ENCODE peak calls at places on chromosomes 3 and 15, in eight cellular contexts. One of them, this sample, is unnamed.
A peak's percentile ranks its signal among the peaks of the same experiment; 100 is the strongest.

GRCh38 chr3:50205719-50206276 is 727 bp downstream of the SLC38A3 start:
- DNase-seq in suprapubic skin: no peak
- DNase-seq in stomach: peak; percentile 57
- DNase-seq in K562: peak; percentile 67
- DNase-seq in transverse colon: peak; percentile 26
- DNase-seq in HepG2: peak; percentile 73
- DNase-seq in breast epithelium: peak; percentile 36
- DNase-seq in endothelial cell of umbilical vein: peak; percentile 20
- DNase-seq in this sample: peak; percentile 32

GRCh38 chr15:73936181-73936580 is 9.9 kb downstream of the LOXL1 start:
- DNase-seq in suprapubic skin: no peak
- DNase-seq in stomach: no peak
- DNase-seq in K562: no peak
- DNase-seq in transverse colon: no peak
- DNase-seq in HepG2: no peak
- DNase-seq in breast epithelium: no peak
- DNase-seq in endothelial cell of umbilical vein: no peak
- DNase-seq in this sample: no peak

GRCh38 chr3:157958471-157958870 is 147.7 kb downstream of the SHOX2 start:
- DNase-seq in suprapubic skin: no peak
- DNase-seq in stomach: no peak
- DNase-seq in K562: no peak
- DNase-seq in transverse colon: no peak
- DNase-seq in HepG2: no peak
- DNase-seq in breast epithelium: no peak
- DNase-seq in endothelial cell of umbilical vein: no peak
- DNase-seq in this sample: no peak

GRCh38 chr15:25170113-25170731 is 215.4 kb downstream of the SNRPN start:
- DNase-seq in suprapubic skin: peak; percentile 27
- DNase-seq in stomach: peak; percentile 13
- DNase-seq in K562: no peak
- DNase-seq in transverse colon: no peak
- DNase-seq in HepG2: no peak
- DNase-seq in breast epithelium: peak; percentile 8
- DNase-seq in endothelial cell of umbilical vein: no peak
- DNase-seq in this sample: peak; percentile 2

GRCh38 chr3:126191246-126191645 is 10.9 kb upstream of the ALDH1L1 start:
- DNase-seq in suprapubic skin: no peak
- DNase-seq in stomach: no peak
- DNase-seq in K562: no peak
- DNase-seq in transverse colon: no peak
- DNase-seq in HepG2: no peak
- DNase-seq in breast epithelium: no peak
- DNase-seq in endothelial cell of umbilical vein: no peak
- DNase-seq in this sample: no peak

GRCh38 chr3:160950542-160950941 is 154.6 kb downstream of the B3GALNT1 start:
- DNase-seq in suprapubic skin: no peak
- DNase-seq in stomach: no peak
- DNase-seq in K562: no peak
- DNase-seq in transverse colon: no peak
- DNase-seq in HepG2: no peak
- DNase-seq in breast epithelium: no peak
- DNase-seq in endothelial cell of umbilical vein: no peak
- DNase-seq in this sample: no peak

GRCh38 chr3:65305836-65306235 is 618.0 kb upstream of the ADAMTS9 start:
- DNase-seq in suprapubic skin: no peak
- DNase-seq in stomach: no peak
- DNase-seq in K562: no peak
- DNase-seq in transverse colon: no peak
- DNase-seq in HepG2: no peak
- DNase-seq in breast epithelium: no peak
- DNase-seq in endothelial cell of umbilical vein: no peak
- DNase-seq in this sample: no peak

GRCh38 chr15:38197553-38197952 is 55.1 kb upstream of the SPRED1 start:
- DNase-seq in suprapubic skin: no peak
- DNase-seq in stomach: no peak
- DNase-seq in K562: no peak
- DNase-seq in transverse colon: no peak
- DNase-seq in HepG2: peak; percentile 26
- DNase-seq in breast epithelium: no peak
- DNase-seq in endothelial cell of umbilical vein: no peak
- DNase-seq in this sample: no peak

GRCh38 chr3:60636846-60637245 is 614.4 kb downstream of the FHIT start:
- DNase-seq in suprapubic skin: no peak
- DNase-seq in stomach: no peak
- DNase-seq in K562: no peak
- DNase-seq in transverse colon: no peak
- DNase-seq in HepG2: no peak
- DNase-seq in breast epithelium: no peak
- DNase-seq in endothelial cell of umbilical vein: no peak
- DNase-seq in this sample: no peak

DNA sequence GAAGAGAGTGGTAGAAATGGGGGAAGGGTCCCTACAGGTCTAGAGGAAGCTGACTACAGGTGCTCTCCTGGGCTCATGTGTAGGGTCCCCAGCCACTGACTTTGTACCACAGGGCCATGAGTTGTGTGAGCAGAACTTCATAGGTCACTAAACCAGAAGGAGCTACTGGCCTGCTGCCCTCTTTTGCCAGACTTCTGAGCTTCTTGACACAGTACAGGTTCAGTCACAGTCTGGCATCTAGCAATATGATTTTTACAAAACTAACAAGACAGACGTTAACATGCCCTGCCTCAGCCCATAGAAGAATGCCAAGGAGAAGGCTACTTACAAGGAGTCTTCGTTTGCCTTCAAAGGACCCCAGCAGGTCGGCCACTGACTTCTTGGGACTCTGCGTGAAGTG is 3.2 kb downstream of the CCDC80 start:
- DNase-seq in suprapubic skin: no peak
- DNase-seq in stomach: no peak
- DNase-seq in K562: no peak
- DNase-seq in transverse colon: no peak
- DNase-seq in HepG2: no peak
- DNase-seq in breast epithelium: no peak
- DNase-seq in endothelial cell of umbilical vein: no peak
- DNase-seq in this sample: no peak
- TF ChIP-seq POLR2AphosphoS5 in suprapubic skin: no peak
- TF ChIP-seq POLR2AphosphoS5 in stomach: no peak
- TF ChIP-seq POLR2AphosphoS5 in K562: no peak
- TF ChIP-seq POLR2AphosphoS5 in transverse colon: peak; percentile 25
- TF ChIP-seq POLR2AphosphoS5 in HepG2: no peak
- TF ChIP-seq POLR2AphosphoS5 in breast epithelium: no peak
- TF ChIP-seq POLR2AphosphoS5 in endothelial cell of umbilical vein: no peak
- TF ChIP-seq POLR2AphosphoS5 in this sample: no peak

DNA sequence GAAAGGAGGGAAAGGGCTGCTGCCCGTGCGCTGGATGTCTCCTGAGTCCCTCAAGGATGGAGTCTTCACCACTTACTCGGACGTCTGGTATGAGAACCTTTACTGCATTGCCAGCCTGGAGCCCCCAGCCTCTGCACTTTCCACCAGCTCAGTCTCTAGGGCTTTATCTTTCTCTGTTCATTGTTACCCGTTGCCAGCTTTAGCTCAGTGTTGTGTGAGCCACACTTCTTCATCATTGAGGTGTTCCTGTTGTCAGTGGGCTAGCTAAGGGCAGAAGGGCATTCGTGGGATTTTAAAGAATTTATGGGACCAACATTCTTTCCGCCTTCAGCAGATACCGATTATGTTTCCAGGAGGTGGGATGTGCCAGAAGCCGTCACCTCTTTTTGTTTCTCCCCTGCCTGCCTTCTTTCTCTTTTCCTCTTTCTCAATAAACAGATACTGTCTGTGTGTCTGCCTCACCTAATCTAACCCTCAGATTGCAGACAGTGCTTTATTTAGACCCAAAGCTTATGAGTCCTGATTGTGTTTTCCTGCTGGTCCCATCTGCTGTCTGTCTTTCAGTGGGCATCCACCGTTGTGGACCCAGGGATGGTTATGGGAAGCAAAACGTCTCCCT is 64.5 kb downstream of the PGPEP1L start:
- DNase-seq in suprapubic skin: no peak
- DNase-seq in stomach: no peak
- DNase-seq in K562: no peak
- DNase-seq in transverse colon: no peak
- DNase-seq in HepG2: no peak
- DNase-seq in breast epithelium: no peak
- DNase-seq in endothelial cell of umbilical vein: no peak
- DNase-seq in this sample: no peak
- H3K27ac ChIP-seq in suprapubic skin: no peak overlapping the region
- H3K27ac ChIP-seq in stomach: no peak overlapping the region
- H3K27ac ChIP-seq in K562: no peak overlapping the region
- H3K27ac ChIP-seq in transverse colon: peak overlapping the region; percentile 65
- H3K27ac ChIP-seq in HepG2: no peak overlapping the region
- H3K27ac ChIP-seq in breast epithelium: peak overlapping the region; percentile 63
- H3K27ac ChIP-seq in endothelial cell of umbilical vein: no peak overlapping the region
- H3K27ac ChIP-seq in this sample: peak overlapping the region; percentile 20

GRCh38 chr3:155744626-155745324 is at the start of gene PLCH1:
- DNase-seq in suprapubic skin: peak; percentile 74
- DNase-seq in stomach: peak; percentile 74
- DNase-seq in K562: peak; percentile 73
- DNase-seq in transverse colon: peak; percentile 81
- DNase-seq in HepG2: peak; percentile 73
- DNase-seq in breast epithelium: peak; percentile 42
- DNase-seq in endothelial cell of umbilical vein: peak; percentile 52
- DNase-seq in this sample: peak; percentile 66

GRCh38 chr3:155742339-155742980 is 2.4 kb downstream of the PLCH1 start:
- DNase-seq in suprapubic skin: no peak
- DNase-seq in stomach: no peak
- DNase-seq in K562: no peak
- DNase-seq in transverse colon: no peak
- DNase-seq in HepG2: no peak
- DNase-seq in breast epithelium: no peak
- DNase-seq in endothelial cell of umbilical vein: no peak
- DNase-seq in this sample: no peak

GRCh38 chr3:155743616-155744015 is 1.3 kb downstream of the PLCH1 start:
- DNase-seq in suprapubic skin: no peak
- DNase-seq in stomach: no peak
- DNase-seq in K562: no peak
- DNase-seq in transverse colon: no peak
- DNase-seq in HepG2: no peak
- DNase-seq in breast epithelium: no peak
- DNase-seq in endothelial cell of umbilical vein: peak; percentile 6
- DNase-seq in this sample: no peak

GRCh38 chr3:155745795-155746550 is 1.1 kb upstream of the PLCH1 start:
- DNase-seq in suprapubic skin: no peak
- DNase-seq in stomach: peak; percentile 32
- DNase-seq in K562: peak; percentile 20
- DNase-seq in transverse colon: peak; percentile 29
- DNase-seq in HepG2: peak; percentile 37
- DNase-seq in breast epithelium: no peak
- DNase-seq in endothelial cell of umbilical vein: peak; percentile 27
- DNase-seq in this sample: no peak

DNA sequence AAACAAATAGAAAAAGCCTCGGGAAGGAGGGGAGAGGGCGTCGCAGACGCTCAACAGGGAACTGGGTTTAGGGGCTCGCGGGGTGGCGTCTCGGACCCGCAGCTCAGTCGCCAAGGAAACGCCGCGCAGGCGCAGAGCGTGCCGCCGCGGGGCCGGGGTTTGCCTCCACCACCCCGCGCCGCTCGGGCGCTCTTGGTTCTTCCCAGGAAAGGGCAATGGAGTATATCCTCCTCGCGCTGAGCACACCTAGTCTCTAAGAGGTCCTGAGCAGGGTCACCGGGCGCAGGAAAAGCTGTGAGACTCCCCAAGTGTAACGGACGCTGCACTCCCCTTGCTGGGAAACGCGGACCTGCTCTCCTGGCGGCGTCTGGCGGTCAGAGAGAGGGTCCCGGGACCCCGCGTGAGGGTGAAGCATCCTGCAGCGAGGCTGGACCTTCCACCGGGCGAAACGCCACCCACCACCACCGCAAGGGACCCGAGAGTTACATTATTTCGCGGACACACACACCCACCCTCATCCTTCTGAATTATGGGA is 713 bp downstream of the PLCH1 start:
- DNase-seq in suprapubic skin: no peak
- DNase-seq in stomach: peak; percentile 71
- DNase-seq in K562: peak; percentile 79
- DNase-seq in transverse colon: peak; percentile 75
- DNase-seq in HepG2: peak; percentile 48
- DNase-seq in breast epithelium: peak; percentile 29
- DNase-seq in endothelial cell of umbilical vein: no peak
- DNase-seq in this sample: peak; percentile 36
- TF ChIP-seq POLR2A in suprapubic skin: no peak
- TF ChIP-seq POLR2A in stomach: no peak
- TF ChIP-seq POLR2A in K562: no peak
- TF ChIP-seq POLR2A in transverse colon: peak; percentile 17
- TF ChIP-seq POLR2A in HepG2: peak; percentile 47
- TF ChIP-seq POLR2A in breast epithelium: no peak
- TF ChIP-seq POLR2A in endothelial cell of umbilical vein: no peak
- TF ChIP-seq POLR2A in this sample: peak; percentile 30

DNA sequence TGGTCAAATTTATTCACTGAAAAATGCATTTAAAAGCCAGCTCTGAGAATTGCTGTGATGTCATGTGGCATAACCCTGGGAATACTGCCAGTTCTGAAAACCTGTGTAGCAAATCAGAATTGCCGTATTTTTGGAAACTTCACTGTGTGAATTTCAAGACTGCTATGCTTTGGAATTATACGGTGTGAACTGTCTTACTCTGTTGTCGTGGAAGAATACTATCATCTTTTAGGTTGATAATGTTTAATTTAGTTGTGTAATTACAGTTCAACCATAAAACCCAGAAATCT is 268.7 kb downstream of the PTPRG start:
- DNase-seq in suprapubic skin: no peak
- DNase-seq in stomach: no peak
- DNase-seq in K562: no peak
- DNase-seq in transverse colon: no peak
- DNase-seq in HepG2: no peak
- DNase-seq in breast epithelium: no peak
- DNase-seq in endothelial cell of umbilical vein: no peak
- DNase-seq in this sample: no peak
- TF ChIP-seq POLR2AphosphoS5 in suprapubic skin: no peak
- TF ChIP-seq POLR2AphosphoS5 in stomach: no peak
- TF ChIP-seq POLR2AphosphoS5 in K562: no peak
- TF ChIP-seq POLR2AphosphoS5 in transverse colon: no peak
- TF ChIP-seq POLR2AphosphoS5 in HepG2: no peak
- TF ChIP-seq POLR2AphosphoS5 in breast epithelium: no peak
- TF ChIP-seq POLR2AphosphoS5 in endothelial cell of umbilical vein: no peak
- TF ChIP-seq POLR2AphosphoS5 in this sample: no peak

DNA sequence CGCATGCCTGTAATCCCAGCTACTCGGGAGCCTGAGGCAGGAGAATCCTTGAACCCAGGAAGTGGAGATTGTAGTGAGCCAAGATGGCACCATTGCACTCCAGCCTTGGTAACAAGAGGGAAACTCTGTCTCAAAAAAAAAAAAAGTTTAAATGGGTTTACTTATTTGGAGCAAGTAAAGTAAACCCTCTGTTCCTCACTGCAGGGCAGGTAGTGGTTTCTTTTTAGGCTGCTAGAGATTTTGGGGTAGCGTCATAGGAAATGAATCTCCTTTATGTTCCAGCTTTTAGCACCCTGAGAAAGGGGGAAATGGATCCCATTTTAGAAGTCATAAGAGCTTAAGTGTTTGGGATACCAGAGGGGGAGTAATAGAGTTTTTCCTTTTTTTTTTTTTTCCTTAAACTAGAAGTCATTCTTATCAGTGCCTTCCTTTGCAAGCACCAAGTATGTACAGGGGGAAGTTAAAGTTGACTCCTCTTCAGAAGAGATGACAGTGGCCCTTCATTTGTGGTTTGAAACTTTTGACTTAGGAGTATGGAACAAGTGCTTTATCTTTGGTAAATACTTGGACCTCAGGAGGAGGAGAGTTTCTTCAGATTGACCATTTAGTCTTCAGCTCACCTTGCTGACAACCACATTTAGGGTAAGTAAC is 8.0 kb downstream of the PXK start:
- DNase-seq in suprapubic skin: no peak
- DNase-seq in stomach: no peak
- DNase-seq in K562: no peak
- DNase-seq in transverse colon: no peak
- DNase-seq in HepG2: no peak
- DNase-seq in breast epithelium: no peak
- DNase-seq in endothelial cell of umbilical vein: no peak
- DNase-seq in this sample: no peak
- H3K27ac ChIP-seq in suprapubic skin: no peak overlapping the region
- H3K27ac ChIP-seq in stomach: no peak overlapping the region
- H3K27ac ChIP-seq in K562: no peak overlapping the region
- H3K27ac ChIP-seq in transverse colon: no peak overlapping the region
- H3K27ac ChIP-seq in HepG2: no peak overlapping the region
- H3K27ac ChIP-seq in breast epithelium: no peak overlapping the region
- H3K27ac ChIP-seq in endothelial cell of umbilical vein: no peak overlapping the region
- H3K27ac ChIP-seq in this sample: no peak overlapping the region

This sample was measured in prostate gland.